ENCODE peak calls at places on chromosomes 2 and 18, in seven cellular contexts. P is body of pancreas, Q is psoas muscle, N is heart left ventricle, A is heart right ventricle, F is tibial artery, R is HepG2. D is an unnamed sample.

GRCh38 chr2:21042958-21043743 is 722 bp downstream of the APOB start:
- DNase-seq in P (peak), Q (peak), N (peak), A (peak), F (peak), R (peak), D (peak)

GRCh38 chr18:22283397-22283796 is 114.0 kb downstream of the GATA6 start:
- DNase-seq in P (no peak), Q (no peak), N (no peak), A (no peak), F (no peak), R (no peak), D (no peak)

GRCh38 chr2:226211439-226211838 is 588.2 kb downstream of the IRS1 start:
- DNase-seq in P (peak), Q (no peak), N (no peak), A (no peak), F (no peak), R (no peak), D (no peak)

GRCh38 chr2:198815626-198816025 is 642.1 kb downstream of the SATB2 start:
- DNase-seq in P (no peak), Q (no peak), N (no peak), A (no peak), F (no peak), R (no peak), D (no peak)

GRCh38 chr2:74876081-74876886 is 42.4 kb downstream of the HK2 start:
- DNase-seq in P (peak), Q (no peak), N (no peak), A (no peak), F (no peak), R (peak), D (no peak)

GRCh38 chr2:231347081-231347480 is 48.4 kb upstream of the B3GNT7 start:
- DNase-seq in P (no peak), Q (no peak), N (peak), A (no peak), F (no peak), R (no peak), D (no peak)

GRCh38 chr18:47251289-47252120 is at the start of gene SKOR2:
- DNase-seq in P (no peak), Q (no peak), N (no peak), A (no peak), F (no peak), R (no peak), D (no peak)

GRCh38 chr2:148555622-148556294 is 88.8 kb upstream of the EPC2 start:
- DNase-seq in P (no peak), Q (no peak), N (no peak), A (no peak), F (no peak), R (no peak), D (no peak)

GRCh38 chr2:152874955-152875354 is 156.5 kb downstream of the ARL6IP6 start:
- DNase-seq in P (no peak), Q (no peak), N (no peak), A (no peak), F (no peak), R (no peak), D (no peak)

GRCh38 chr2:109562421-109562820 is 51.3 kb downstream of the SEPTIN10 start:
- DNase-seq in P (no peak), Q (no peak), N (no peak), A (no peak), F (no peak), R (peak), D (no peak)

GRCh38 chr2:96321230-96322103 is 3.6 kb upstream of the ITPRIPL1 start:
- DNase-seq in P (peak), Q (peak), N (peak), A (peak), F (peak), R (peak), D (peak)

GRCh38 chr18:26482567-26482966 is 65.8 kb downstream of the KCTD1 start:
- DNase-seq in P (no peak), Q (no peak), N (no peak), A (no peak), F (no peak), R (no peak), D (no peak)

GRCh38 chr2:75130171-75130570 is 69.1 kb downstream of the TACR1 start:
- DNase-seq in P (no peak), Q (no peak), N (no peak), A (no peak), F (no peak), R (no peak), D (no peak)

GRCh38 chr2:144890828-144891227 is 370.9 kb upstream of the ZEB2 start:
- DNase-seq in P (no peak), Q (no peak), N (no peak), A (no peak), F (no peak), R (no peak), D (no peak)

GRCh38 chr2:28341208-28341891 is 51.3 kb upstream of the FOSL2 start:
- DNase-seq in P (no peak), Q (peak), N (no peak), A (no peak), F (no peak), R (no peak), D (no peak)

GRCh38 chr18:24170389-24170788 is 31.5 kb downstream of the CABYR start:
- DNase-seq in P (no peak), Q (no peak), N (no peak), A (no peak), F (no peak), R (peak), D (no peak)

GRCh38 chr2:198127627-198128026 is 323.2 kb downstream of the PLCL1 start:
- DNase-seq in P (peak), Q (peak), N (peak), A (peak), F (peak), R (peak), D (peak)

GRCh38 chr2:23705771-23706612 is 220.9 kb downstream of the ATAD2B start:
- DNase-seq in P (no peak), Q (no peak), N (no peak), A (no peak), F (peak), R (no peak), D (no peak)

GRCh38 chr2:47631840-47632398 is 151.0 kb upstream of the MSH6 start:
- DNase-seq in P (no peak), Q (no peak), N (no peak), A (no peak), F (peak), R (no peak), D (no peak)

GRCh38 chr2:101751875-101752619 is 54.5 kb downstream of the MAP4K4 start:
- DNase-seq in P (no peak), Q (no peak), N (no peak), A (no peak), F (no peak), R (peak), D (no peak)

GRCh38 chr2:176876493-176877103 is 336.0 kb upstream of the HNRNPA3 start:
- DNase-seq in P (no peak), Q (no peak), N (no peak), A (no peak), F (no peak), R (no peak), D (no peak)

GRCh38 chr18:62399781-62400308 is 74.7 kb downstream of the TNFRSF11A start:
- DNase-seq in P (no peak), Q (no peak), N (no peak), A (no peak), F (no peak), R (peak), D (no peak)

GRCh38 chr2:85648619-85649018 is 19.4 kb downstream of the SFTPB start:
- DNase-seq in P (no peak), Q (no peak), N (no peak), A (no peak), F (no peak), R (no peak), D (no peak)

GRCh38 chr2:85644909-85645308 is 23.1 kb downstream of the SFTPB start:
- DNase-seq in P (no peak), Q (peak), N (no peak), A (no peak), F (no peak), R (no peak), D (no peak)

GRCh38 chr2:85650456-85650855 is 17.5 kb downstream of the SFTPB start:
- DNase-seq in P (no peak), Q (no peak), N (no peak), A (no peak), F (no peak), R (no peak), D (no peak)

GRCh38 chr2:85649201-85650190 is 18.5 kb downstream of the SFTPB start:
- DNase-seq in P (no peak), Q (no peak), N (no peak), A (no peak), F (no peak), R (no peak), D (no peak)

DNA sequence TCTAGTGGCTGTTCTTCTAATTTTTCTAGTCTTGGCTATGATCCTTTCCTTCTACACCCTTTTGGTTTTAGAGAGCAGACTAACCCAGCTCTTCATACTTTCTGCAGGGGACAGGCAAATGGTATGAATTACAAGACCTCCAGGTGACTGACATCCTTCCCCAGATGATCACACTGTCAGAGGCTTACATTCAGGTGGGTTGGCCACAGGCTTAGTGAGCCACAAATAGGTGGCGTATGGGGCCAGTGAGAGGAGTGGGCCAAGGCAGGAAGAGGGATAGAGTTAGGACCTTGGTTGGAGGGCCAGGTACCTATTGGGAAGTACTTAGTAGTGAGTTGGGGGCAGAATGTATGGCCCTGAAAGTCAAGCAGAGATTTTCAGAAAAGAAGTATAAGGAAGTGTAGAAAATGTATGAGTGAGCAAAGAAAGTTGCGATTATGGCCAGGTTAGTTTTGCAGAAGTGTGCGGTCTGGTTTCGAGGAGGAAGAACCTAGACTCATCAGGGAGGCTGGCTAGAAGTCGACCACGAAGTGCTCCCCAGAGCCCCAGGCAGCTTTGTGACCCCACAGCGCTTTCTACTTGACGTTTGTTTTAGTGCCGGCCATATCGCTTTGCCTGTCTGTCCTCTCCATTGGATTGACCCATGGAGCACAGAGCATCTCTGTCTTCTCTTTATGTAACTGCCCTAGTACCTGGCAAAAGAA is 20.0 kb downstream of the SFTPB start:
- DNase-seq in P (no peak), Q (no peak), N (no peak), A (no peak), F (no peak), R (no peak), D (no peak)
- H3K27ac ChIP-seq in P (no peak), Q (no peak), N (no peak), A (peak), F (peak), R (no peak), D (no peak)

GRCh38 chr2:43127208-43127940 is 99.0 kb downstream of the ZFP36L2 start:
- DNase-seq in P (peak), Q (peak), N (peak), A (peak), F (peak), R (peak), D (peak)
- H3K27ac ChIP-seq in P (no peak), Q (no peak), N (no peak), A (peak), F (no peak), R (no peak), D (peak)

GRCh38 chr2:239299218-239299939 is 101.4 kb downstream of the HDAC4 start:
- DNase-seq in P (peak), Q (no peak), N (peak), A (no peak), F (peak), R (peak), D (peak)
- H3K27ac ChIP-seq in P (peak), Q (peak), N (no peak), A (no peak), F (no peak), R (no peak), D (peak)

DNA sequence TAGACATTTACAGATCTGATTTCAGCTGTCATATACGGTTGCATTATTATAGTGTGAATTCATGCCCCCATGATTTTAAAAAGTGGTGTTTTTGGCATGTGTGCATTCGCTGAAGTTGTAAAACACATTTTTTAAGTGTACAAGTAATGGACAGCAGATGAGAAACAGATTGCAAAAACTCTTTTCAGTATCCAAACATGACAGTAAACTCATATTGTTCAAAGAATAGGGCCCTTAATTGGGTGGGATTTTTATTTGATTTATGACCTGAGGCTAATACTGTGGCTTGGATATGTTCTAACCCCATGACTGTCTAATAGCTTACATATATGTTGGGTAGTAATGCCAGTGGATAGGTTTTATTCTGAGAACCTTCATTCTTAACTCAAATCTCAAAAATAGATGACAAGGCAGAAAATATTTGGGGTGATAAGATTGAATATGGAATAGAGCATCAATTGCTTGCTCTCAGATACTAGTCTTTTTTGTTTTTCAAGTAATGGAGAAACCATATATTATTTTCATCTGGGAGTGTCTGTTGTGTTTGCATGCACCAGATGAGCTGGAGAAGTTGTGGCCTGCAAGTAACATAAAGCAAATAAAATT is 118.6 kb downstream of the PARD3B start:
- DNase-seq in P (no peak), Q (no peak), N (no peak), A (no peak), F (no peak), R (no peak), D (no peak)
- H3K27ac ChIP-seq in P (peak), Q (no peak), N (no peak), A (no peak), F (no peak), R (no peak), D (no peak)

GRCh38 chr2:30421551-30422436 is 25.3 kb upstream of the LCLAT1 start:
- DNase-seq in P (no peak), Q (no peak), N (no peak), A (no peak), F (no peak), R (no peak), D (no peak)
- H3K27ac ChIP-seq in P (no peak), Q (no peak), N (peak), A (peak), F (peak), R (no peak), D (peak)

DNA sequence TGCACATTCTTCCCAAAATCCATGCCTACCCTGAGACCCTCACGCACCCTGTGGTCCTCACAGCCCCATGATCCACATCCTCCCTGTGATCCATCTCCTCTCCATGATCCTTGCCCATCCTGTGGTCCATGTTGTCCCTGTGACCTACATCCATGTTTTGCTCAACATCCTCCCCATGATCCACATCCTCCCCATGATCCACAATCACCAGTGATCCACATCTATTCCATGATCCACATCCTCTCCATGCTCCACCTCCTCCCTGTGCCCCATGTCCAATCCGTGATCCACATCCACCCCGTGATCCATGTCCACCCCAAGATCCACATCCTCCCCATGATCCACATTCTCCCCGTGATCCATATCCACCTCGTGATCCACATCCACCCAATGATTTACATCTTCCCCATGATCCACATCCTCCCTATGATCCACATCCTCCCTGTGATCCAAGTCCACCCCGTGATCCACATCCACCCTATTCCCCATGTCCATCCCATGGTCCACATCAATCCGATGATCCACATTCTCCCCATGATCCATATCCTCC is 281.2 kb downstream of the MYCN start:
- DNase-seq in P (no peak), Q (no peak), N (no peak), A (no peak), F (no peak), R (no peak), D (no peak)
- H3K27ac ChIP-seq in P (no peak), Q (no peak), N (no peak), A (no peak), F (no peak), R (no peak), D (no peak)

GRCh38 chr18:67788315-67788714 is 271.8 kb upstream of the DSEL start:
- DNase-seq in P (no peak), Q (no peak), N (no peak), A (no peak), F (no peak), R (no peak), D (no peak)

GRCh38 chr18:67778016-67778415 is 261.5 kb upstream of the DSEL start:
- DNase-seq in P (no peak), Q (no peak), N (no peak), A (no peak), F (no peak), R (no peak), D (no peak)

GRCh38 chr18:67788784-67789545 is 272.4 kb upstream of the DSEL start:
- DNase-seq in P (no peak), Q (no peak), N (no peak), A (no peak), F (no peak), R (no peak), D (no peak)

GRCh38 chr18:67783215-67783946 is 266.9 kb upstream of the DSEL start:
- DNase-seq in P (no peak), Q (no peak), N (no peak), A (no peak), F (no peak), R (no peak), D (no peak)
- H3K27ac ChIP-seq in P (no peak), Q (no peak), N (no peak), A (no peak), F (no peak), R (no peak), D (no peak)

DNA sequence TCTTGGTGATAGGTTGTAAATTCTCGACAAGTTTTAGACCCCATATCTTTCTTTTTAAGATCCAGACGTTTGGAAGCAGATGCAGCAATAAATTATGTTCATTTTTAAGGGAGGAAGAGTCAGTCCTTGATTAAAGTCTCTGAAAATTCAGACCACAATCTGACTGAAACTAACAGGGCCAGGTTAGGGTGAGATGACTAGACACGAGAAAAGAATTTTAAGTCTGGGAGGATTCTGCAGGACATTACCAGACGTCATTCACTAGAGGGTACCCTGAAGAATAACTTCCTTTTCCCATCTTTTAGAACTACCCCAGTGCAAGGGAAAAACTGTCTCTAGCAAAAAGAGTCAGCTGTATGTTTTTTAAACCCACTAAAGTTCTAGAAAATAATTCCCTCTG is 16.1 kb downstream of the WIPF1 start:
- DNase-seq in P (no peak), Q (no peak), N (no peak), A (no peak), F (no peak), R (no peak), D (no peak)
- H3K27ac ChIP-seq in P (no peak), Q (no peak), N (no peak), A (peak), F (no peak), R (no peak), D (peak)

GRCh38 chr18:12027046-12027445 is 45.7 kb downstream of the IMPA2 start:
- DNase-seq in P (peak), Q (peak), N (peak), A (peak), F (no peak), R (no peak), D (peak)
- H3K27ac ChIP-seq in P (peak), Q (peak), N (peak), A (no peak), F (no peak), R (no peak), D (peak)

GRCh38 chr2:9665903-9666302 is 35.1 kb upstream of the YWHAQ start:
- DNase-seq in P (no peak), Q (no peak), N (no peak), A (no peak), F (no peak), R (no peak), D (no peak)
- H3K27ac ChIP-seq in P (no peak), Q (no peak), N (no peak), A (no peak), F (no peak), R (no peak), D (no peak)

D was measured in left ventricle myocardium inferior.